ENCODE peak calls at places on chromosomes 6 and 20, in eight cellular contexts. One of them, this sample, is unnamed.

GRCh38 chr20:8756410-8756809 is 312.5 kb upstream of the PLCB4 start:
- DNase-seq in spleen: no peak
- DNase-seq in heart right ventricle: peak; percentile 5
- DNase-seq in neural progenitor cell: no peak
- DNase-seq in natural killer cell: no peak
- DNase-seq in mammary epithelial cell: peak; percentile 23
- DNase-seq in tibial nerve: no peak
- DNase-seq in OCI-LY7: no peak
- DNase-seq in this sample: no peak

GRCh38 chr20:23147964-23148720 is 62.0 kb upstream of the CD93 start:
- DNase-seq in spleen: no peak
- DNase-seq in heart right ventricle: peak; percentile 46
- DNase-seq in neural progenitor cell: no peak
- DNase-seq in natural killer cell: no peak
- DNase-seq in mammary epithelial cell: peak; percentile 72
- DNase-seq in tibial nerve: peak; percentile 50
- DNase-seq in OCI-LY7: no peak
- DNase-seq in this sample: peak; percentile 62

GRCh38 chr20:25256226-25256859 is 8.5 kb downstream of the PYGB start:
- DNase-seq in spleen: no peak
- DNase-seq in heart right ventricle: no peak
- DNase-seq in neural progenitor cell: no peak
- DNase-seq in natural killer cell: no peak
- DNase-seq in mammary epithelial cell: no peak
- DNase-seq in tibial nerve: no peak
- DNase-seq in OCI-LY7: no peak
- DNase-seq in this sample: no peak

GRCh38 chr20:60055740-60056139 is 97.5 kb downstream of the CDH26 start:
- DNase-seq in spleen: peak; percentile 89
- DNase-seq in heart right ventricle: peak; percentile 40
- DNase-seq in neural progenitor cell: no peak
- DNase-seq in natural killer cell: peak; percentile 55
- DNase-seq in mammary epithelial cell: peak; percentile 30
- DNase-seq in tibial nerve: peak; percentile 38
- DNase-seq in OCI-LY7: no peak
- DNase-seq in this sample: peak; percentile 59

GRCh38 chr20:5776074-5776473 is 25.9 kb downstream of the SHLD1 start:
- DNase-seq in spleen: no peak
- DNase-seq in heart right ventricle: no peak
- DNase-seq in neural progenitor cell: no peak
- DNase-seq in natural killer cell: no peak
- DNase-seq in mammary epithelial cell: no peak
- DNase-seq in tibial nerve: no peak
- DNase-seq in OCI-LY7: no peak
- DNase-seq in this sample: no peak

GRCh38 chr20:1764136-1765033 is 106.8 kb upstream of the SIRPG start:
- DNase-seq in spleen: peak; percentile 87
- DNase-seq in heart right ventricle: peak; percentile 75
- DNase-seq in neural progenitor cell: peak; percentile 80
- DNase-seq in natural killer cell: no peak
- DNase-seq in mammary epithelial cell: peak; percentile 66
- DNase-seq in tibial nerve: peak; percentile 84
- DNase-seq in OCI-LY7: peak; percentile 67
- DNase-seq in this sample: no peak

GRCh38 chr6:14048870-14049269 is 68.7 kb upstream of the CD83 start:
- DNase-seq in spleen: no peak
- DNase-seq in heart right ventricle: no peak
- DNase-seq in neural progenitor cell: no peak
- DNase-seq in natural killer cell: no peak
- DNase-seq in mammary epithelial cell: no peak
- DNase-seq in tibial nerve: no peak
- DNase-seq in OCI-LY7: no peak
- DNase-seq in this sample: no peak

GRCh38 chr6:53483423-53484353 is 61.2 kb downstream of the GCLC start:
- DNase-seq in spleen: peak; percentile 83
- DNase-seq in heart right ventricle: peak; percentile 71
- DNase-seq in neural progenitor cell: no peak
- DNase-seq in natural killer cell: no peak
- DNase-seq in mammary epithelial cell: no peak
- DNase-seq in tibial nerve: peak; percentile 29
- DNase-seq in OCI-LY7: peak; percentile 7
- DNase-seq in this sample: no peak

GRCh38 chr20:56989516-56989915 is 276.9 kb downstream of the BMP7 start:
- DNase-seq in spleen: no peak
- DNase-seq in heart right ventricle: no peak
- DNase-seq in neural progenitor cell: no peak
- DNase-seq in natural killer cell: no peak
- DNase-seq in mammary epithelial cell: peak; percentile 17
- DNase-seq in tibial nerve: no peak
- DNase-seq in OCI-LY7: no peak
- DNase-seq in this sample: no peak

GRCh38 chr6:82057846-82058554 is 189.5 kb downstream of the IBTK start:
- DNase-seq in spleen: no peak
- DNase-seq in heart right ventricle: no peak
- DNase-seq in neural progenitor cell: no peak
- DNase-seq in natural killer cell: no peak
- DNase-seq in mammary epithelial cell: peak; percentile 33
- DNase-seq in tibial nerve: no peak
- DNase-seq in OCI-LY7: no peak
- DNase-seq in this sample: no peak

GRCh38 chr20:44083220-44083933 is 103.6 kb downstream of the JPH2 start:
- DNase-seq in spleen: no peak
- DNase-seq in heart right ventricle: peak; percentile 63
- DNase-seq in neural progenitor cell: no peak
- DNase-seq in natural killer cell: no peak
- DNase-seq in mammary epithelial cell: peak; percentile 35
- DNase-seq in tibial nerve: no peak
- DNase-seq in OCI-LY7: no peak
- DNase-seq in this sample: no peak

GRCh38 chr20:13494019-13494418 is 144.7 kb downstream of the TASP1 start:
- DNase-seq in spleen: no peak
- DNase-seq in heart right ventricle: no peak
- DNase-seq in neural progenitor cell: no peak
- DNase-seq in natural killer cell: no peak
- DNase-seq in mammary epithelial cell: peak; percentile 31
- DNase-seq in tibial nerve: no peak
- DNase-seq in OCI-LY7: no peak
- DNase-seq in this sample: no peak

GRCh38 chr20:53660078-53660909 is 66.7 kb upstream of the ZNF217 start:
- DNase-seq in spleen: peak; percentile 85
- DNase-seq in heart right ventricle: peak; percentile 36
- DNase-seq in neural progenitor cell: peak; percentile 27
- DNase-seq in natural killer cell: no peak
- DNase-seq in mammary epithelial cell: no peak
- DNase-seq in tibial nerve: no peak
- DNase-seq in OCI-LY7: peak; percentile 41
- DNase-seq in this sample: no peak

GRCh38 chr20:35305682-35306556 is 13.7 kb upstream of the FAM83C start:
- DNase-seq in spleen: no peak
- DNase-seq in heart right ventricle: no peak
- DNase-seq in neural progenitor cell: no peak
- DNase-seq in natural killer cell: no peak
- DNase-seq in mammary epithelial cell: peak; percentile 100
- DNase-seq in tibial nerve: peak; percentile 45
- DNase-seq in OCI-LY7: no peak
- DNase-seq in this sample: peak; percentile 95

GRCh38 chr6:154611241-154611640 is 100.8 kb upstream of the CNKSR3 start:
- DNase-seq in spleen: no peak
- DNase-seq in heart right ventricle: no peak
- DNase-seq in neural progenitor cell: no peak
- DNase-seq in natural killer cell: no peak
- DNase-seq in mammary epithelial cell: no peak
- DNase-seq in tibial nerve: no peak
- DNase-seq in OCI-LY7: no peak
- DNase-seq in this sample: no peak

GRCh38 chr20:10309326-10309725 is 90.7 kb downstream of the SNAP25 start:
- DNase-seq in spleen: no peak
- DNase-seq in heart right ventricle: no peak
- DNase-seq in neural progenitor cell: no peak
- DNase-seq in natural killer cell: no peak
- DNase-seq in mammary epithelial cell: peak; percentile 83
- DNase-seq in tibial nerve: no peak
- DNase-seq in OCI-LY7: no peak
- DNase-seq in this sample: no peak

GRCh38 chr6:170137176-170137891 is 153.5 kb downstream of the DLL1 start:
- DNase-seq in spleen: no peak
- DNase-seq in heart right ventricle: peak; percentile 81
- DNase-seq in neural progenitor cell: no peak
- DNase-seq in natural killer cell: peak; percentile 5
- DNase-seq in mammary epithelial cell: peak; percentile 73
- DNase-seq in tibial nerve: peak; percentile 36
- DNase-seq in OCI-LY7: no peak
- DNase-seq in this sample: no peak

GRCh38 chr6:48037946-48038345 is 73.1 kb downstream of the PTCHD4 start:
- DNase-seq in spleen: no peak
- DNase-seq in heart right ventricle: no peak
- DNase-seq in neural progenitor cell: peak; percentile 10
- DNase-seq in natural killer cell: no peak
- DNase-seq in mammary epithelial cell: no peak
- DNase-seq in tibial nerve: no peak
- DNase-seq in OCI-LY7: no peak
- DNase-seq in this sample: no peak

GRCh38 chr6:143965503-143966171 is 42.4 kb downstream of the PLAGL1 start:
- DNase-seq in spleen: no peak
- DNase-seq in heart right ventricle: no peak
- DNase-seq in neural progenitor cell: no peak
- DNase-seq in natural killer cell: no peak
- DNase-seq in mammary epithelial cell: peak; percentile 64
- DNase-seq in tibial nerve: no peak
- DNase-seq in OCI-LY7: no peak
- DNase-seq in this sample: no peak

GRCh38 chr6:149320745-149321240 is 3.3 kb downstream of the TAB2 start:
- DNase-seq in spleen: no peak
- DNase-seq in heart right ventricle: no peak
- DNase-seq in neural progenitor cell: no peak
- DNase-seq in natural killer cell: no peak
- DNase-seq in mammary epithelial cell: no peak
- DNase-seq in tibial nerve: no peak
- DNase-seq in OCI-LY7: no peak
- DNase-seq in this sample: no peak

GRCh38 chr6:149323925-149324324 is 6.4 kb downstream of the TAB2 start:
- DNase-seq in spleen: no peak
- DNase-seq in heart right ventricle: no peak
- DNase-seq in neural progenitor cell: peak; percentile 28
- DNase-seq in natural killer cell: no peak
- DNase-seq in mammary epithelial cell: no peak
- DNase-seq in tibial nerve: no peak
- DNase-seq in OCI-LY7: no peak
- DNase-seq in this sample: no peak

GRCh38 chr6:149325648-149326236 is 8.2 kb downstream of the TAB2 start:
- DNase-seq in spleen: no peak
- DNase-seq in heart right ventricle: no peak
- DNase-seq in neural progenitor cell: no peak
- DNase-seq in natural killer cell: no peak
- DNase-seq in mammary epithelial cell: no peak
- DNase-seq in tibial nerve: no peak
- DNase-seq in OCI-LY7: no peak
- DNase-seq in this sample: no peak

GRCh38 chr6:149323353-149323752 is 5.8 kb downstream of the TAB2 start:
- DNase-seq in spleen: no peak
- DNase-seq in heart right ventricle: no peak
- DNase-seq in neural progenitor cell: no peak
- DNase-seq in natural killer cell: no peak
- DNase-seq in mammary epithelial cell: no peak
- DNase-seq in tibial nerve: no peak
- DNase-seq in OCI-LY7: no peak
- DNase-seq in this sample: no peak

GRCh38 chr6:149324428-149324827 is 6.9 kb downstream of the TAB2 start:
- DNase-seq in spleen: no peak
- DNase-seq in heart right ventricle: no peak
- DNase-seq in neural progenitor cell: no peak
- DNase-seq in natural killer cell: no peak
- DNase-seq in mammary epithelial cell: no peak
- DNase-seq in tibial nerve: no peak
- DNase-seq in OCI-LY7: no peak
- DNase-seq in this sample: no peak
- TF ChIP-seq CTCF in spleen: no peak
- TF ChIP-seq CTCF in heart right ventricle: no peak
- TF ChIP-seq CTCF in neural progenitor cell: no peak
- TF ChIP-seq CTCF in natural killer cell: no peak
- TF ChIP-seq CTCF in mammary epithelial cell: no peak
- TF ChIP-seq CTCF in tibial nerve: no peak
- TF ChIP-seq CTCF in OCI-LY7: no peak
- TF ChIP-seq CTCF in this sample: no peak

GRCh38 chr6:137589067-137589848 is 95.1 kb upstream of the OLIG3 start:
- DNase-seq in spleen: no peak
- DNase-seq in heart right ventricle: no peak
- DNase-seq in neural progenitor cell: peak; percentile 71
- DNase-seq in natural killer cell: peak; percentile 30
- DNase-seq in mammary epithelial cell: peak; percentile 45
- DNase-seq in tibial nerve: no peak
- DNase-seq in OCI-LY7: peak; percentile 81
- DNase-seq in this sample: no peak

GRCh38 chr6:137590684-137591083 is 96.5 kb upstream of the OLIG3 start:
- DNase-seq in spleen: no peak
- DNase-seq in heart right ventricle: no peak
- DNase-seq in neural progenitor cell: no peak
- DNase-seq in natural killer cell: no peak
- DNase-seq in mammary epithelial cell: no peak
- DNase-seq in tibial nerve: no peak
- DNase-seq in OCI-LY7: no peak
- DNase-seq in this sample: no peak

DNA sequence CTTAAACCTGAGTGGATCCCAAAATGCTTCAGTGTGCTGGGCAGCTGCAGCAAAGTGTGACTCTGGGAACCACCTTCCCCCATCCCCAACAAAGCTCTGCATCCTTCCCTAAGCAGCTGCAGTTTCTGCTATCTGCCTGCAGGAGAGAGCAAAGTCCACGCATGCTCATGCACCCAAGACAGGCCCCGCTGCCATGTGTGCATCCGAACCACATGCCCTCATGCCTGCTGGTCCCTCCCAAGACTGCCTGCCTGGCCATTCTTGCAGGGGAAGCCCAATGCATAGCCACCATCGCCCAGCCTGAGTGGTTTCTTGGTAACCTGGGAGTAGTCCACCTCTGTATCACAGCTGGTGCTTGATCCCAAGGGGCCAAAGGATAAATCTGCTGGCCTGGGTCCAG is 94.3 kb upstream of the OLIG3 start:
- DNase-seq in spleen: no peak
- DNase-seq in heart right ventricle: no peak
- DNase-seq in neural progenitor cell: no peak
- DNase-seq in natural killer cell: no peak
- DNase-seq in mammary epithelial cell: no peak
- DNase-seq in tibial nerve: no peak
- DNase-seq in OCI-LY7: no peak
- DNase-seq in this sample: no peak
- TF ChIP-seq CTCF in spleen: no peak
- TF ChIP-seq CTCF in heart right ventricle: no peak
- TF ChIP-seq CTCF in neural progenitor cell: no peak
- TF ChIP-seq CTCF in natural killer cell: no peak
- TF ChIP-seq CTCF in mammary epithelial cell: no peak
- TF ChIP-seq CTCF in tibial nerve: no peak
- TF ChIP-seq CTCF in OCI-LY7: no peak
- TF ChIP-seq CTCF in this sample: no peak

GRCh38 chr6:38337819-38338465 is 301.8 kb downstream of the BTBD9 start:
- DNase-seq in spleen: no peak
- DNase-seq in heart right ventricle: no peak
- DNase-seq in neural progenitor cell: no peak
- DNase-seq in natural killer cell: no peak
- DNase-seq in mammary epithelial cell: peak; percentile 52
- DNase-seq in tibial nerve: no peak
- DNase-seq in OCI-LY7: no peak
- DNase-seq in this sample: no peak
- TF ChIP-seq CTCF in spleen: no peak
- TF ChIP-seq CTCF in heart right ventricle: no peak
- TF ChIP-seq CTCF in neural progenitor cell: no peak
- TF ChIP-seq CTCF in natural killer cell: no peak
- TF ChIP-seq CTCF in mammary epithelial cell: peak; percentile 30
- TF ChIP-seq CTCF in tibial nerve: no peak
- TF ChIP-seq CTCF in OCI-LY7: no peak
- TF ChIP-seq CTCF in this sample: peak; percentile 41

GRCh38 chr6:16190214-16190613 is 48.2 kb upstream of the GMPR start:
- DNase-seq in spleen: no peak
- DNase-seq in heart right ventricle: no peak
- DNase-seq in neural progenitor cell: no peak
- DNase-seq in natural killer cell: no peak
- DNase-seq in mammary epithelial cell: no peak
- DNase-seq in tibial nerve: no peak
- DNase-seq in OCI-LY7: no peak
- DNase-seq in this sample: no peak
- TF ChIP-seq CTCF in spleen: no peak
- TF ChIP-seq CTCF in heart right ventricle: no peak
- TF ChIP-seq CTCF in neural progenitor cell: no peak
- TF ChIP-seq CTCF in natural killer cell: no peak
- TF ChIP-seq CTCF in mammary epithelial cell: no peak
- TF ChIP-seq CTCF in tibial nerve: no peak
- TF ChIP-seq CTCF in OCI-LY7: no peak
- TF ChIP-seq CTCF in this sample: no peak